ENCODE peak calls at places on chromosomes 2 and 18, in nine cellular contexts. Z is sciatic nerve, H is activated T-cell treated with anti-CD3 and anti-CD28 coated beads for 4 hours, O is HTR-8/SVneo, X is B cell, P is NCI-H510A, E is NCI-H1105, M is AG10803, D is PC-3. W is an unnamed sample.

GRCh38 chr2:43000242-43001054 is 208.1 kb upstream of the HAAO start:
- DNase-seq in M (no peak), P (no peak), H (no peak), O (no peak), E (no peak), Z (no peak), X (no peak), D (no peak), W (no peak)

GRCh38 chr18:13276530-13277520 is 58.3 kb downstream of the LDLRAD4 start:
- DNase-seq in X (no peak), E (no peak), M (no peak), O (no peak), P (no peak), D (no peak), Z (peak), H (no peak), W (peak)

GRCh38 chr2:150617351-150617750 is 129.9 kb upstream of the RND3 start:
- DNase-seq in H (no peak), D (no peak), P (no peak), O (no peak), M (no peak), E (no peak), Z (no peak), X (no peak), W (no peak)

GRCh38 chr2:238875161-238875530 is 27.3 kb downstream of the TWIST2 start:
- DNase-seq in Z (no peak), E (no peak), X (no peak), H (no peak), M (peak), O (no peak), D (no peak), P (no peak), W (no peak)

GRCh38 chr2:46383784-46384456 is 86.7 kb downstream of the EPAS1 start:
- DNase-seq in Z (no peak), D (no peak), P (no peak), O (no peak), H (no peak), M (no peak), E (no peak), X (no peak), W (no peak)

GRCh38 chr18:23908827-23909226 is 105.7 kb upstream of the TTC39C start:
- DNase-seq in X (no peak), E (no peak), Z (no peak), O (no peak), D (no peak), H (no peak), M (no peak), P (no peak), W (no peak)

GRCh38 chr18:50075772-50076171 is 119.2 kb downstream of the MYO5B start:
- DNase-seq in O (no peak), D (no peak), P (no peak), M (no peak), Z (no peak), E (no peak), H (no peak), X (no peak), W (no peak)

GRCh38 chr2:169089182-169089581 is 19.8 kb downstream of the DHRS9 start:
- DNase-seq in D (no peak), P (no peak), H (no peak), O (no peak), X (no peak), M (no peak), E (no peak), Z (no peak), W (no peak)

GRCh38 chr18:33440384-33441043 is at the start of gene CCDC178:
- DNase-seq in Z (peak), M (no peak), X (no peak), D (no peak), O (no peak), P (peak), H (no peak), E (peak), W (no peak)

GRCh38 chr18:57737661-57738060 is 65.5 kb downstream of the ATP8B1 start:
- DNase-seq in O (peak), D (peak), M (peak), P (no peak), X (no peak), Z (peak), H (no peak), E (no peak), W (no peak)

GRCh38 chr2:144154205-144154604 is 365.7 kb downstream of the ZEB2 start:
- DNase-seq in M (peak), E (no peak), D (no peak), H (no peak), Z (no peak), P (no peak), O (no peak), X (no peak), W (no peak)

GRCh38 chr2:61536086-61536722 is 2.0 kb downstream of the XPO1 start:
- DNase-seq in M (no peak), Z (no peak), D (peak), O (no peak), H (no peak), X (no peak), E (no peak), P (no peak), W (no peak)

GRCh38 chr2:39435974-39436591 is 1.0 kb downstream of the MAP4K3 start:
- DNase-seq in P (no peak), D (peak), M (peak), Z (peak), H (no peak), X (no peak), E (no peak), O (no peak), W (no peak)

GRCh38 chr2:217621391-217621801 is 381.4 kb downstream of the TNS1 start:
- DNase-seq in Z (no peak), E (no peak), D (no peak), X (no peak), H (no peak), O (no peak), P (no peak), M (peak), W (no peak)